ENCODE peak calls at places on chromosomes 3 and 15, in five cellular contexts. N is HL-60, D is lung, X is suprapubic skin, O is mesendoderm. M is an unnamed sample.

GRCh38 chr3:108301695-108302404 is 5.5 kb downstream of the HHLA2 start:
- DNase-seq in N (no peak), D (no peak), X (no peak), O (no peak), M (no peak)

GRCh38 chr15:42145546-42146455 is 10.6 kb downstream of the PLA2G4F start:
- DNase-seq in N (no peak), D (no peak), X (peak), O (no peak), M (no peak)

GRCh38 chr15:80234883-80235282 is 17.1 kb downstream of the CTXND1 start:
- DNase-seq in N (no peak), D (peak), X (no peak), O (peak), M (peak)

GRCh38 chr3:38268522-38268921 is 2.9 kb downstream of the SLC22A13 start:
- DNase-seq in N (no peak), D (no peak), X (no peak), O (no peak), M (no peak)

GRCh38 chr15:80010131-80010673 is 39.2 kb upstream of the BCL2A1 start:
- DNase-seq in N (no peak), D (peak), X (peak), O (no peak), M (no peak)

GRCh38 chr3:8573342-8573926 is 71.2 kb downstream of the SSUH2 start:
- DNase-seq in N (no peak), D (no peak), X (no peak), O (no peak), M (no peak)

GRCh38 chr15:81054236-81054635 is 53.5 kb downstream of the TLNRD1 start:
- DNase-seq in N (no peak), D (no peak), X (no peak), O (no peak), M (no peak)

GRCh38 chr3:155238845-155239244 is 54.6 kb downstream of the STRIT1 start:
- DNase-seq in N (no peak), D (no peak), X (no peak), O (no peak), M (no peak)

GRCh38 chr3:167167491-167167890 is 212.6 kb downstream of the ZBBX start:
- DNase-seq in N (no peak), D (no peak), X (no peak), O (no peak), M (no peak)

GRCh38 chr15:64224508-64224907 is 61.7 kb upstream of the PPIB start:
- DNase-seq in N (no peak), D (no peak), X (no peak), O (no peak), M (no peak)

GRCh38 chr3:108085821-108086350 is 4.9 kb downstream of the CD47 start:
- DNase-seq in N (no peak), D (no peak), X (no peak), O (no peak), M (no peak)

GRCh38 chr3:40741729-40742128 is 217.0 kb downstream of the ZNF621 start:
- DNase-seq in N (peak), D (no peak), X (no peak), O (no peak), M (no peak)

GRCh38 chr15:45253330-45253729 is 1.3 kb downstream of the SLC28A2 start:
- DNase-seq in N (no peak), D (no peak), X (no peak), O (peak), M (no peak)

GRCh38 chr3:131794766-131795381 is 239.9 kb downstream of the CPNE4 start:
- DNase-seq in N (peak), D (peak), X (no peak), O (peak), M (no peak)

GRCh38 chr3:196962108-196962929 is 6.3 kb downstream of the PIGZ start:
- DNase-seq in N (no peak), D (no peak), X (no peak), O (no peak), M (no peak)

GRCh38 chr3:192354687-192355086 is 372.7 kb downstream of the FGF12 start:
- DNase-seq in N (no peak), D (no peak), X (no peak), O (peak), M (no peak)

GRCh38 chr15:67130673-67131601 is 65.5 kb downstream of the SMAD3 start:
- DNase-seq in N (no peak), D (no peak), X (peak), O (no peak), M (no peak)
- H3K27ac ChIP-seq in N (no peak), D (no peak), X (peak), O (no peak), M (no peak)

GRCh38 chr3:72338082-72338941 is 509.9 kb downstream of the SHQ1 start:
- DNase-seq in N (no peak), D (no peak), X (no peak), O (no peak), M (no peak)

GRCh38 chr3:72337480-72337855 is 510.8 kb downstream of the SHQ1 start:
- DNase-seq in N (no peak), D (no peak), X (no peak), O (no peak), M (no peak)

GRCh38 chr3:72335458-72336050 is 512.7 kb downstream of the SHQ1 start:
- DNase-seq in N (no peak), D (no peak), X (no peak), O (peak), M (no peak)

GRCh38 chr3:72336114-72336651 is 512.1 kb downstream of the SHQ1 start:
- DNase-seq in N (no peak), D (no peak), X (no peak), O (no peak), M (no peak)

GRCh38 chr3:72336821-72337479 is 511.3 kb downstream of the SHQ1 start:
- DNase-seq in N (no peak), D (peak), X (peak), O (peak), M (no peak)
- H3K4me3 ChIP-seq in N (no peak), D (no peak), X (peak), O (no peak), M (no peak)

DNA sequence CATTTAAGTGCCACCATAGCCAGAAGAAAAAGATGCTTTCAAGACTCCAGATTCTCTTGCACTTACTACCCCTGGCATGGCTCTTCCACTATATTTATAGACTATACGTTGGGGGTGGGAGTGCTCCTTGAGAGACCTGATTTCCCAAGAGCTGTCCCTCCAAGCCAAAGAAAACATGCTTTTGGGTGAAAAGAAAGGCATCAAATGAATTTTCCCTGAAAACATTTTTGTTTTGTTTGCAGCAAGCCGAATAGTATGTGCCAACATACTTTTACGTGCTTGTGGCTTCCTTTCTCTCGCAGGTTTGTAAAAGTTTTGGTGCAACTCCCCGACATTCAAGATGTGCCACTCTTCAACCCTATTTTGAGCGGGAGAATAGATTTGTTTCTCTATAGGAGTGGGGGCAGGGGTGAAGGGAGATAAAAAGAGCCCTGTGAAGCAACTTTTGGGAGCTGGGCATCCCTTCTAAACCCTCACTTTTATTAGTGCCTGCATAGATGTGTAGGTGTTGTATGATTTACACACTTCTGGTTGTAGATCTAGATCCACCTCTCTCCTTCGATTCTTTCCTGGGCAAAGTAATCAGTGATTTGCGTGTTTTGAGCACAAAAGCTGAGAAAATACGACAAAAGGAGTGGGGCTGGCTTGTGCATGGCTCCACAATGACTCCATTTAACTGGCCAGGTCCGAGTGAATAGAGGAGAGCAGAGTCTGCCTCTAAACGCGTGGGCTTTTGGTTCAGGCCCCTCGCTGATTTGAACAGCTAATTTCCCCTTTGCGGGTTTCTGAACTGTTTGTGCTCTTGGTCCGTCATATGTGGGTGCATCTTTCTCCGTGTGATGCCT is 17.6 kb downstream of the SOX2 start:
- DNase-seq in N (no peak), D (no peak), X (no peak), O (no peak), M (no peak)
- H3K27ac ChIP-seq in N (no peak), D (no peak), X (no peak), O (no peak), M (no peak)

GRCh38 chr15:59300618-59301139 is 72.0 kb downstream of the MYO1E start:
- DNase-seq in N (peak), D (no peak), X (no peak), O (no peak), M (no peak)
- H3K4me3 ChIP-seq in N (no peak), D (no peak), X (no peak), O (no peak), M (peak)

DNA sequence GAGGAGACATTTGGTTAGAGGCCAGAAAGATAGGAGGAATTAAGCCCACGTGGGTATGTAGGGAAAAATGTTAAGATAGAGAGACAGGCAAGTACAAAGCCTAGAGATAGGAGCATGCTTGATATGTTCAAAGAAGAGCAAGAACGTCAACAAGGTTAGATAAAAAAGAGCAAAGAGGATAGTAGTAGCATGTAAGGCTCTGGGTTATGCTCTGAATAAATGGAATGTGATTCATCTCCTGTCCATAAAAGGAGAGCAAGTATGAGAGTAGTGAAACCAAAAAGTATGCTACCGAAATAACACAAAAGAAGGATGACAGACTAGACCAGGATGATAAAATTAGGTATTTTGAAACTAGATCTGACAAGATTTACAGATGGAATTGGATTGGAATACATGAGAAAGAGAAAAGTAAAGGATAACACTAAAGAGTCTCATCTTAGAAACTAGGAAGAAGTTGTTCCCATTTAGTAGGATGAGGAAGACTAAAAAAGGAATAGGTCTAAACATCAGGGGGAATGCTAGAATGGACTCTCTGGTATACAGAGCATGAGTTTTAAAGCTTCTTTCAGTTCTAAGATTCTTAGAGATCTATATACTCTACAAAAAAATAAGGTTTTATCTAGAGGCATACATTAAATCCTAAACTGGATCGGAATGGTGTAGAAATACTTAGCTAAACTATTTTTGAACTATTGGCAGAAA is 59.1 kb downstream of the TRPM7 start:
- DNase-seq in N (no peak), D (no peak), X (no peak), O (no peak), M (no peak)
- H3K27ac ChIP-seq in N (no peak), D (no peak), X (no peak), O (no peak), M (no peak)